ENCODE peak calls at places on chromosome 19, in six cellular contexts. O is GM12878, Y is HCT116, D is esophagus squamous epithelium, L is uterus, B is body of pancreas. F is an unnamed sample.

GRCh38 chr19:18469245-18470107 is 31.5 kb upstream of the ISYNA1 start:
- DNase-seq in O (no peak), Y (peak; percentile 32), D (no peak), L (peak; percentile 67), B (peak; percentile 73), F (peak; percentile 47)

GRCh38 chr19:3136684-3137055 is 837 bp downstream of the GNA15 start:
- DNase-seq in O (no peak), Y (no peak), D (no peak), L (no peak), B (no peak), F (no peak)

GRCh38 chr19:44745386-44745831 is 3.1 kb upstream of the BCL3 start:
- DNase-seq in O (no peak), Y (peak; percentile 26), D (no peak), L (peak; percentile 85), B (peak; percentile 42), F (peak; percentile 48)

GRCh38 chr19:5218255-5218855 is 122.3 kb downstream of the PTPRS start:
- DNase-seq in O (no peak), Y (no peak), D (no peak), L (no peak), B (no peak), F (no peak)

GRCh38 chr19:53927745-53928144 is 18.7 kb downstream of the CACNG7 start:
- DNase-seq in O (no peak), Y (no peak), D (no peak), L (no peak), B (peak; percentile 52), F (peak; percentile 22)

GRCh38 chr19:15471639-15472101 is 7.3 kb upstream of the RASAL3 start:
- DNase-seq in O (no peak), Y (no peak), D (no peak), L (no peak), B (no peak), F (no peak)

GRCh38 chr19:44315883-44316282 is 11.1 kb upstream of the ZNF235 start:
- DNase-seq in O (no peak), Y (no peak), D (no peak), L (no peak), B (no peak), F (no peak)

GRCh38 chr19:5714819-5715218 is 5.1 kb downstream of the LONP1 start:
- DNase-seq in O (no peak), Y (no peak), D (no peak), L (no peak), B (no peak), F (no peak)

GRCh38 chr19:3458229-3458555 is 22.1 kb downstream of the SMIM24 start:
- DNase-seq in O (no peak), Y (no peak), D (no peak), L (no peak), B (no peak), F (no peak)

GRCh38 chr19:18650048-18650435 is 13.2 kb downstream of the KLHL26 start:
- DNase-seq in O (no peak), Y (no peak), D (no peak), L (peak; percentile 61), B (peak; percentile 23), F (no peak)

GRCh38 chr19:17406039-17406886 is 833 bp upstream of the BST2 start:
- DNase-seq in O (no peak), Y (no peak), D (no peak), L (no peak), B (no peak), F (no peak)

GRCh38 chr19:56026769-56027168 is 40.2 kb downstream of the NLRP5 start:
- DNase-seq in O (no peak), Y (no peak), D (no peak), L (no peak), B (no peak), F (no peak)

GRCh38 chr19:18049390-18049789 is 37.3 kb downstream of the IL12RB1 start:
- DNase-seq in O (no peak), Y (no peak), D (no peak), L (peak; percentile 73), B (peak; percentile 86), F (peak; percentile 95)

GRCh38 chr19:45391346-45391745 is 13.5 kb downstream of the PPP1R13L start:
- DNase-seq in O (no peak), Y (no peak), D (no peak), L (no peak), B (no peak), F (no peak)

GRCh38 chr19:35040826-35041547 is 534 bp upstream of the HPN start:
- DNase-seq in O (no peak), Y (no peak), D (peak; percentile 48), L (peak; percentile 78), B (peak; percentile 96), F (peak; percentile 93)

DNA sequence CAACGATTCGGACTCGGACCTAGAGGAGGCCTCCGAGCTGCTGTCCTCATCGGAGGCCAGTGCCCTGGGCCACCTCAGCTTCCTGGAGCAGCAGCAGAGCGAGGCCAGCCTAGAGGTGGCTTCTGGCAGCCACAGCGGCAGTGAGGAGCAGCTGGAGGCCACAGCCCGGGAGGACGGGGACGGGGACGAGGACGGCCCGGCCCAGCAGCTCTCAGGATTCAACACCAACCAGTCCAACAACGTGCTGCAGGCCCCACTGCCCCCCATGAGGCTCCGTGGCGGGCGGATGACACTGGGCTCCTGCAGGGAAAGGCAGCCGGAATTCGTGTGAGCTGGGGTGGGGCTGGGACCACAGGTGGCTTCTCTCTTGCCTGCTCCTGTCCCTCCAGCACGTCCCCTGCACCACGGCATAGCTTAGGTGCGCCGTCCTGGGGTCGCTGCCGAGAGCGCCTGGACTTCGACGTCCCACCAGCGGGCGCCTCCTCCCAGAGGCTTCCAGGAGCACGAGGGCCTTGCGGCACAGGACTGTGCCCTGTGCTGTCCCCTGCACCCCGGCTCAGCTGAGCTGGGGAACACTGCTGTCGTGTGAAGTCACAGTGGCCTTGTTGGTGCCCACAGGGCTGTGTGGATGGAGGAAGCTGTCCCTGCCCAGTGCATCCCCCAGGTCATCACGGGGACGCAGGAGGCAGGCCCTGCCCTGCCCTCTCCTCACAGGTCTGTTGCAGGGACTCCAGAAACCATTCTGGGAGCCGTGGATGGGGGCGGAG is 9.3 kb downstream of the POLR2E start:
- DNase-seq in O (no peak), Y (no peak), D (no peak), L (no peak), B (no peak), F (no peak)
- TF ChIP-seq POLR2A in O (peak; percentile 83), Y (no peak), D (no peak), L (no peak), B (no peak), F (no peak)

DNA sequence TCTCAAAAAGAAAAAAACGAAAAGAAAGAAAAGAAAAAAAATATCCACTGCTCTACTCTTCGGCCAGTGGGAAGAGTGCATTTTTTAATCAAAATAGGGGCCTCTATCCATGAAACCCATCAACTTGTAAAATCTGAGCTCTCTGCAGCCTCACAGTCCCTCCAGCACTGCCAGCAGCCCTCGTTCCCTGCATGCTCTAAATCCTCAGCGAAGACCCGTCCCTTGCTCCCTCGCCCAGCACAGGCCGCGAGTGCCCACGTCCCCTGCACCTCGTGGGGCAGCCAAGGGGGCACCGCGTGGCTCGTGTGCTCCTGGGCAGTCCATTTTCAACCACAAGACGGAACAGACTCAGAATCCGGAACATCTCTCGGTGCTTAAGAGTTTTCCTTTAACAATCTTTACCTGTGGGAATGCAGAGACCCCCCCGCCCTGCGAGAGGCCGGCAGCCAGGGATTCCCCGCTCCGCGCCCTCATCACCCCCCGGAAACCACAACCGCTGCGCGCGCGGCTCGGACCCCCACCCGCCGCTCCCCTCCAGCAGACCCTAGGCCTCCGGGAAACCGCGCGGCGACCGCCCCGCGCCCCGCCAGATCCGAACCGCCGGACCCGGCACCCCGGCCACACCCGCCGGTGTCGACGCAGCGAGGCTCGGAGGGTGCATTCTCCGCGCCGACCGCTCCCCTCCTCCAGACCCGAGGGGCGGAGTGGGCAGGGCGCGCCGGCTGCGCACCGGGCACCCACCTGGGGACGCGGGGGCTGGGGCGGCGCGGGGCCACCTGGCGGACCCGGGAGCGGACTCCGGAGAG is 624 bp downstream of the ANKRD27 start:
- DNase-seq in O (no peak), Y (no peak), D (no peak), L (no peak), B (no peak), F (no peak)
- TF ChIP-seq POLR2A in O (no peak), Y (no peak), D (no peak), L (no peak), B (no peak), F (no peak)

GRCh38 chr19:38417146-38417543 is 8.9 kb downstream of the RASGRP4 start:
- DNase-seq in O (no peak), Y (no peak), D (no peak), L (no peak), B (no peak), F (no peak)
- TF ChIP-seq POLR2A in O (no peak), Y (no peak), D (no peak), L (no peak), B (no peak), F (no peak)

GRCh38 chr19:32869369-32870153 is at the start of gene SLC7A9:
- DNase-seq in O (no peak), Y (no peak), D (no peak), L (no peak), B (no peak), F (no peak)

GRCh38 chr19:32873560-32873959 is 4.0 kb upstream of the SLC7A9 start:
- DNase-seq in O (no peak), Y (no peak), D (no peak), L (no peak), B (no peak), F (no peak)

GRCh38 chr19:32870154-32870573 is 597 bp upstream of the SLC7A9 start:
- DNase-seq in O (no peak), Y (no peak), D (no peak), L (no peak), B (no peak), F (no peak)

GRCh38 chr19:32872391-32872790 is 2.8 kb upstream of the SLC7A9 start:
- DNase-seq in O (no peak), Y (no peak), D (no peak), L (no peak), B (no peak), F (no peak)

GRCh38 chr19:32870981-32871451 is 1.4 kb upstream of the SLC7A9 start:
- DNase-seq in O (no peak), Y (no peak), D (no peak), L (no peak), B (no peak), F (no peak)
- TF ChIP-seq POLR2A in O (no peak), Y (no peak), D (no peak), L (no peak), B (no peak), F (no peak)

GRCh38 chr19:13835791-13836723 is 40.8 kb downstream of the ZSWIM4 start:
- DNase-seq in O (no peak), Y (no peak), D (no peak), L (no peak), B (no peak), F (peak; percentile 60)

GRCh38 chr19:13831560-13832056 is 36.4 kb downstream of the ZSWIM4 start:
- DNase-seq in O (no peak), Y (no peak), D (no peak), L (peak; percentile 15), B (no peak), F (no peak)

GRCh38 chr19:13832096-13832495 is 36.9 kb downstream of the ZSWIM4 start:
- DNase-seq in O (no peak), Y (no peak), D (no peak), L (no peak), B (no peak), F (no peak)

GRCh38 chr19:13834308-13834790 is 39.1 kb downstream of the ZSWIM4 start:
- DNase-seq in O (no peak), Y (no peak), D (no peak), L (peak; percentile 25), B (no peak), F (no peak)

GRCh38 chr19:13833330-13834265 is 38.4 kb downstream of the ZSWIM4 start:
- DNase-seq in O (no peak), Y (no peak), D (peak; percentile 60), L (peak; percentile 96), B (peak; percentile 96), F (peak; percentile 99)
- TF ChIP-seq POLR2A in O (peak; percentile 69), Y (no peak), D (no peak), L (no peak), B (peak; percentile 26), F (no peak)

F was measured in thyroid gland.